ENCODE peak calls at places on chromosomes 2 and 18, in five cellular contexts. U is GM23338, J is OCI-LY7, C is PC-3, B is GM23248. X is an unnamed sample. For H3K9me2, the result is how much of the 10 kb centered on the place peaks cover.

GRCh38 chr2:189210250-189211075 is 30.9 kb upstream of the COL5A2 start:
- DNase-seq in U (no peak), J (no peak), C (peak), B (peak), X (peak)

GRCh38 chr2:222750533-222750932 is 79.1 kb downstream of the MOGAT1 start:
- DNase-seq in U (no peak), J (no peak), C (no peak), B (no peak), X (no peak)

GRCh38 chr2:141957321-141957720 is 173.5 kb downstream of the LRP1B start:
- DNase-seq in U (no peak), J (no peak), C (no peak), B (no peak), X (no peak)

GRCh38 chr2:20416723-20417122 is 30.2 kb upstream of the RHOB start:
- DNase-seq in U (no peak), J (no peak), C (no peak), B (no peak), X (no peak)

GRCh38 chr18:55748227-55748738 is 160.3 kb upstream of the TCF4 start:
- DNase-seq in U (no peak), J (no peak), C (no peak), B (no peak), X (no peak)

GRCh38 chr2:70116936-70117554 is 29.8 kb downstream of the PCBP1 start:
- DNase-seq in U (no peak), J (no peak), C (no peak), B (no peak), X (no peak)

GRCh38 chr2:217650716-217651360 is 352.0 kb downstream of the TNS1 start:
- DNase-seq in U (peak), J (peak), C (peak), B (peak), X (peak)

GRCh38 chr2:120576509-120577474 is 158.9 kb upstream of the GLI2 start:
- DNase-seq in U (peak), J (no peak), C (peak), B (peak), X (no peak)

GRCh38 chr2:221434155-221434554 is 137.9 kb downstream of the EPHA4 start:
- DNase-seq in U (no peak), J (no peak), C (no peak), B (no peak), X (no peak)

GRCh38 chr2:37456479-37456878 is 112.0 kb downstream of the QPCT start:
- DNase-seq in U (no peak), J (peak), C (no peak), B (peak), X (no peak)

GRCh38 chr2:224151161-224151560 is 112.1 kb upstream of the SERPINE2 start:
- DNase-seq in U (no peak), J (no peak), C (peak), B (peak), X (no peak)

GRCh38 chr2:96831679-96832078 is 12.1 kb downstream of the ANKRD23 start:
- DNase-seq in U (peak), J (no peak), C (no peak), B (no peak), X (no peak)

GRCh38 chr2:18304849-18305248 is 255.6 kb downstream of the RDH14 start:
- DNase-seq in U (no peak), J (no peak), C (no peak), B (no peak), X (no peak)

GRCh38 chr2:18297536-18298058 is 262.9 kb downstream of the RDH14 start:
- DNase-seq in U (no peak), J (no peak), C (no peak), B (no peak), X (no peak)

GRCh38 chr2:18301421-18302139 is 258.9 kb downstream of the RDH14 start:
- DNase-seq in U (no peak), J (no peak), C (no peak), B (no peak), X (no peak)

GRCh38 chr2:18299423-18300212 is 260.8 kb downstream of the RDH14 start:
- DNase-seq in U (peak), J (no peak), C (peak), B (peak), X (peak)
- H3K27ac ChIP-seq in U (no peak), J (no peak), C (no peak), B (peak), X (peak)

GRCh38 chr18:58556333-58557012 is 72.4 kb downstream of the ALPK2 start:
- DNase-seq in U (no peak), J (no peak), C (no peak), B (no peak), X (peak)

GRCh38 chr18:58562146-58562998 is 66.5 kb downstream of the ALPK2 start:
- DNase-seq in U (no peak), J (no peak), C (no peak), B (no peak), X (no peak)

GRCh38 chr18:58559427-58560186 is 69.3 kb downstream of the ALPK2 start:
- DNase-seq in U (no peak), J (no peak), C (no peak), B (no peak), X (peak)

GRCh38 chr18:58557013-58557435 is 71.9 kb downstream of the ALPK2 start:
- DNase-seq in U (no peak), J (peak), C (no peak), B (no peak), X (no peak)

DNA sequence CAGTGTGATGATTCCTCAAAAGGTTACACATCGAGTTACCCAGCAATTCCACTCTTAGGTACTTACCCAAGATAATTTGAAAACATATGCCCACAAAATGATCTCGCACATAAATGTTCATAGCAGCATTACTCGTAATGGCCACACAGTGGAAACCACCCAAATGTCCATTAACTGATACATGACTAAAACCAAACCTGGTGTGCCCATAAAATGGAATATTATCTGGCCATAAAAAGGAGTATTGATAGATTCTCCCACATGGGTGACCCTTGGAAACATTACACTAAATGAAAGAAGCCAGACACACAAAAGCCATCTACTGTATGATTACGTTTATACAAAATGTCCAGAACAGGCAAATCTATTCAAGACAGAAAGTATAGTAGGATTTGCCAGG is 70.4 kb downstream of the ALPK2 start:
- DNase-seq in U (no peak), J (no peak), C (no peak), B (no peak), X (no peak)
- H3K9me2 ChIP-seq in U (under half), J (under half), C (under half), B (under half), X (under half)

DNA sequence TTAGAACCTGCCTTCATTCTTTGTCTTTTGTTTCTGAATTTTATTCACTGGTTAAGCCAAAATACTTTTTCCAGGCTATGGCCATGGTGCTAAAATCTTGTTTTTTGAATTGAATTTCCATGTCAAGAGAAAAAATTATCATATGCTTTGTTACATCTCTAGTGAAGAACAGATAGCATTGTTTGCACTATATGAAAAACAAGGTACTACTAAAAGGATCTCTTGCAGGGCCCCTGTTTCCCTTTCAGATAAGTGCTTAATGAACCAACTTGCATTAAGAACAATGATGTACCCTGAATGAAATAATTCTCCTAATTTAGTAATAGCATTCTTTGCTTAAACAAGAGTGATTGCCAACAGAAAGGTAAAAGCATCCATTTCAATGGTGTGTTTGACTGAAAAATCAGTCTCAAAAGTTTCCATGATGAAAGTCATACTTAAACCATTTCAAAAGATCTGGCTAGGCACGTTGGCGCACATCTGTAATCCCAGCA is 4.3 kb upstream of the MYL12B start:
- DNase-seq in U (no peak), J (no peak), C (no peak), B (no peak), X (no peak)
- H3K27ac ChIP-seq in U (peak), J (peak), C (peak), B (peak), X (peak)

DNA sequence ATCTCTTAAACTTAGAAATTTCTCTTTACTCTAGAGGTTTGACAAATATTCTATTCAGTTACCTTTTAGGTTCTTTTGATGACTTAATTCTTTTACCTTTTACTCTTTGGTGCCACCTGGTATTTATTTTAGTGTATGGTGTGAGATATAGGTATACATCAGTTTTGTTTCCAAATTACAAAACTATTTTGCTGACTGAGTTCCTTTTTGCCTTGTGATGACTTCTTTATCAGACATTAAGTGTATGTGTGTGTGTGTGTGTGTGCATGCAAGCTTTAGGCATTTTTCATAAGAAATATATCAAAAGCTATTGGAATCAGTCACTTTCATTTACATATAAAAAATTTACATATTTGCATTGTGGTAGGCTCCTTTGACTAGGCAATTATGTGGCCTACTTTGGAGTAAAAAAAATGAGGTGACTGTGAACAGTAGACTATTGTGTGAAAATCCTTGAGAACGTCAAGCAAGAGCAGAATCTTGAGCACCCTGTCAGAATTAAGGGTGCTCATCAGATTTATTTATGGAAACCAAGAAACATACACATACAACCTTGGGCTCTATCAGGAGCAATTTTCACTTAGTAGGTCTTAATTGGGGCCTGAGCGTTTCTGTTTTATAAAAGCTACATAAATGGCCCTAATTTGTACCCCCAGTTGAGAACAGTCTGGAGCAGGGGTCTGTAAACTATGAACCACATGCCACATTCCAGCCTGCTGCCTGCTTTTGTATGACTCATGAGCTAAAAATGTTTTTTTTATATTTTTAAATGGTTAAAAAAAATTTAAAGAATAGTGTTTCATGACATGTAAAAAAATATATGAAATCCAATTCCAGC is 415.9 kb downstream of the SLC4A3 start:
- DNase-seq in U (no peak), J (no peak), C (peak), B (peak), X (no peak)
- H3K9me2 ChIP-seq in U (under half), J (under half), C (under half), B (under half), X (under half)

GRCh38 chr2:26639685-26640240 is 1.4 kb downstream of the CIB4 start:
- DNase-seq in U (no peak), J (no peak), C (no peak), B (no peak), X (no peak)
- H3K27ac ChIP-seq in U (no peak), J (no peak), C (no peak), B (no peak), X (no peak)

X was measured in hepatocyte.